ENCODE peak calls at places on chromosomes 13 and 19, in seven cellular contexts. F is endothelial cell of umbilical vein; L is spleen; A is heart right ventricle; M is colonic mucosa; R is CD4-positive, alpha-beta memory T cell; C is psoas muscle. G is an unnamed sample.

GRCh38 chr19:34403784-34404108 is 453 bp upstream of the PDCD2L start:
- DNase-seq in L (no peak), M (no peak), F (no peak), A (no peak), R (no peak), C (no peak), G (no peak)

GRCh38 chr19:45768644-45769053 is 403 bp downstream of the SIX5 start:
- DNase-seq in A (no peak), M (no peak), R (peak; percentile 31), L (peak; percentile 89), F (no peak), C (no peak), G (no peak)

GRCh38 chr19:17069249-17069648 is 6.0 kb downstream of the HAUS8 start:
- DNase-seq in C (no peak), L (no peak), A (no peak), R (no peak), M (no peak), F (no peak), G (no peak)

GRCh38 chr13:31105020-31105800 is 56.5 kb downstream of the HSPH1 start:
- DNase-seq in F (no peak), M (no peak), R (no peak), A (no peak), L (no peak), C (no peak), G (no peak)

GRCh38 chr13:110868631-110869165 is 46.2 kb downstream of the ANKRD10 start:
- DNase-seq in F (no peak), R (no peak), C (no peak), M (no peak), A (no peak), L (no peak), G (no peak)

GRCh38 chr13:76921516-76921915 is 26.8 kb upstream of the ACOD1 start:
- DNase-seq in F (no peak), R (no peak), M (no peak), C (no peak), A (no peak), L (no peak), G (no peak)

GRCh38 chr13:100957741-100958140 is 283.1 kb upstream of the TMTC4 start:
- DNase-seq in A (no peak), L (no peak), F (no peak), R (no peak), C (no peak), M (no peak), G (no peak)

GRCh38 chr13:103325675-103326074 is 259.5 kb upstream of the SLC10A2 start:
- DNase-seq in R (no peak), F (no peak), L (no peak), A (no peak), C (no peak), M (no peak), G (no peak)

GRCh38 chr13:25846227-25846984 is 205.4 kb downstream of the SHISA2 start:
- DNase-seq in C (no peak), M (no peak), L (no peak), F (no peak), R (no peak), A (no peak), G (no peak)

GRCh38 chr13:60155978-60156377 is 7.8 kb downstream of the DIAPH3 start:
- DNase-seq in M (no peak), L (no peak), R (no peak), A (no peak), C (no peak), F (no peak), G (no peak)

GRCh38 chr19:14517840-14518505 is at the start of gene DNAJB1:
- DNase-seq in A (peak; percentile 83), F (peak; percentile 78), R (peak; percentile 73), M (peak; percentile 87), C (peak; percentile 85), L (peak; percentile 96), G (peak; percentile 49)

GRCh38 chr13:45705936-45706335 is 3.8 kb downstream of the CBY2 start:
- DNase-seq in R (no peak), C (no peak), F (no peak), A (no peak), M (no peak), L (no peak), G (no peak)

GRCh38 chr13:49844191-49844590 is 51.7 kb upstream of the KPNA3 start:
- DNase-seq in L (no peak), R (no peak), A (no peak), C (no peak), F (no peak), M (no peak), G (no peak)

GRCh38 chr19:33883869-33884519 is 87.3 kb downstream of the KCTD15 start:
- DNase-seq in M (no peak), A (peak; percentile 62), C (no peak), R (no peak), F (peak; percentile 93), L (peak; percentile 60), G (no peak)

GRCh38 chr13:113664751-113665581 is 2.1 kb upstream of the GRK1 start:
- DNase-seq in M (no peak), L (peak; percentile 43), A (no peak), C (no peak), F (no peak), R (no peak), G (no peak)

GRCh38 chr19:49109569-49110233 is 4.5 kb upstream of the LIN7B start:
- DNase-seq in C (no peak), M (no peak), R (no peak), F (no peak), L (no peak), A (no peak), G (no peak)

GRCh38 chr19:49109051-49109450 is 5.1 kb upstream of the LIN7B start:
- DNase-seq in L (no peak), A (no peak), C (no peak), M (no peak), R (no peak), F (no peak), G (no peak)

GRCh38 chr19:49110567-49110966 is 3.6 kb upstream of the LIN7B start:
- DNase-seq in R (no peak), M (no peak), F (no peak), C (no peak), A (no peak), L (no peak), G (no peak)

GRCh38 chr19:49113762-49114629 is at the start of gene LIN7B:
- DNase-seq in M (peak; percentile 65), C (peak; percentile 65), R (peak; percentile 84), A (peak; percentile 65), L (peak; percentile 93), F (peak; percentile 74), G (peak; percentile 82)

DNA sequence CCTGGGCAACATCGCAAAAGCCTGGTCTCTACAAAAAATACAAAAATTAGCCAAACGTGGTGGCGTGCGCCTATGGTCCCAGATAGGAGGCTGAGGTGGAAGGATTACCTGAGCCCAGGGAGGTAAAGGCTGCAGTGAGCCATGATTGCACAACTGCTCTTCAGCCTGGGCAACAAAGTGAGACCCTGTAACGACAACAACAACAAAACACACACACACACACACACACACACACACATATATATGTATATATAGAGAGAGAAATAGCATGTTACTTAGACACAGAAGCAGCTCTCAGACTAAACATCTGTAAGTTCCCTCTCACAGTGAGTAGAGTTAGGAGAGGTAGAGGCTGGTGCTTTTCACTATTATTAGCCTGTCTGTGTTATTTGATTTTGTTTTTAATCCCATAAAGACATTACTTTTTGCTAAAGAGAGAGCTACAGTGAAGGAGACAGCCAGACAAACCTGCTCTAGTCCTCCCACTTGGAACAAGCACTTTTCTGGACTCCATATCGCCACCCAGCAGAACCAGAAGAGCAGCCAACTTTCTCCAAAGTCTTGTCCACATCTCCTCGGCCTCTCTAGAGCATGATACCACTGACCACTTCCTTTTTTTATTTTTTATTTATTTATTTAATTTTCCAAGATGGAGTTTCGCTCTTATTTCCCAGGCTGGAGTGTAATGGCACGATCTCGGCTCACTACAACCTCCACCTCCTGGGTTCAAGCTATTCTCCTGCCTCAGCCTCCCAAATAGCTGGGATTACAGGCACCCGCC is 2.8 kb upstream of the LIN7B start:
- DNase-seq in R (no peak), F (no peak), M (no peak), A (no peak), C (no peak), L (no peak), G (no peak)
- H3K4me1 ChIP-seq in R (peaks cover 10% of the 10 kb centered on the region), F (peaks cover 6% of the 10 kb centered on the region), M (peaks cover 8% of the 10 kb centered on the region), A (peaks cover 5% of the 10 kb centered on the region), C (peaks cover 30% of the 10 kb centered on the region), L (peaks cover 7% of the 10 kb centered on the region), G (peaks cover 5% of the 10 kb centered on the region)

GRCh38 chr19:48616041-48616436 is 1.2 kb upstream of the FAM83E start:
- DNase-seq in M (peak; percentile 33), L (peak; percentile 80), C (no peak), F (no peak), A (no peak), R (no peak), G (no peak)

GRCh38 chr19:48618916-48619691 is at the start of the genes RPL18 and SPHK2:
- DNase-seq in A (peak; percentile 98), R (peak; percentile 97), L (peak; percentile 100), M (peak; percentile 97), F (peak; percentile 100), C (peak; percentile 98), G (peak; percentile 98)

GRCh38 chr19:48618278-48618915 is 581 bp downstream of the RPL18 start:
- DNase-seq in M (peak; percentile 37), A (no peak), F (no peak), C (no peak), R (no peak), L (peak; percentile 80), G (no peak)

GRCh38 chr19:48616491-48617056 is 1.7 kb upstream of the FAM83E start:
- DNase-seq in R (no peak), F (no peak), L (peak; percentile 70), C (no peak), A (no peak), M (peak; percentile 40), G (no peak)

DNA sequence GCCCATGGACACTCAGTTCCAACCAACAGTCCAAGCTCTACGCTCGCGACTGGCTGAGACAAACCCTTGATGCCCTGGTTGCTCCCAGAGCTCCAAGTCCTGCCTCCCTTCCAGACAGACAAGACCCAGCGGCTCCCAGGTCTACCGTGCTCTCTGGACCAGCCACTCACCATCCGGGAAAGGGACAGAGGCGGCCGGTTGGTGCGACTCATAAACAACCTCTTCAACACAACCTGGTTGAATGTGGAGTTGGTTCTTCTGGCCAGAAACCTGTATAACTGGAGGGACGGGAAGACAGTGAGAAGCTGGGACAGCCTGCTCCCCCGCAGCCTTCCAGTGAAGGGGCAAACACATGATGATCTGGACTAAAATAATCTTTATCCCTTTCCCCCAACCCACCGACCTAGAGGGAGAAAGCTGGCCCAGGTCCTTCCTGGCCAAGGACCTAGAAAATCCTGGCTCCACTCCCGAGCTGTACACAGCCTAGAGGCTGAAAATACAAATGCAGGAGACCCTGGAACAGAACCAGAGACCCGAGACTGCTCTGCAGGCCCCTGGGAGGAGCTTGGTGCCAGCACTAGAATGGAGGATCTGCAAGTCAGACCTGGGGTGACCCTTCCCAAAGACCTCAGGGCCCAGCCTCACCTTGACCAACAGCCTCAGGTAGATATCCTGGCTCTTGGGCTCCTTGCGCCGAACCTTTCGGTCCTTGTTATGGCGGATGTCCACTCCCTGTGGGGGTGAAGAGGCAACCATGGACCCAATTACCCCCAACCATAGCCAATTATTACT is 1.6 kb downstream of the RPL18 start:
- DNase-seq in M (peak; percentile 41), C (no peak), R (no peak), A (no peak), F (no peak), L (peak; percentile 76), G (no peak)
- H3K4me1 ChIP-seq in M (peaks cover 17% of the 10 kb centered on the region), C (peaks cover 37% of the 10 kb centered on the region), R (peaks cover 39% of the 10 kb centered on the region), A (peaks cover 12% of the 10 kb centered on the region), F (peaks cover 25% of the 10 kb centered on the region), L (peaks cover 37% of the 10 kb centered on the region), G (peaks cover 25% of the 10 kb centered on the region)

GRCh38 chr19:54433697-54434096 is 15.3 kb upstream of the LENG8 start:
- DNase-seq in L (no peak), M (no peak), A (peak; percentile 2), F (no peak), R (no peak), C (no peak), G (no peak)
- H3K4me1 ChIP-seq in L (peaks cover 11% of the 10 kb centered on the region), M (no peaks in the 10 kb centered on the region), A (peaks cover 8% of the 10 kb centered on the region), F (no peaks in the 10 kb centered on the region), R (peaks cover 13% of the 10 kb centered on the region), C (no peaks in the 10 kb centered on the region), G (no peaks in the 10 kb centered on the region)

GRCh38 chr19:30224689-30225606 is 147.2 kb upstream of the ZNF536 start:
- DNase-seq in A (no peak), L (no peak), R (no peak), C (no peak), F (no peak), M (no peak), G (peak; percentile 68)
- H3K4me1 ChIP-seq in A (peaks cover 3% of the 10 kb centered on the region), L (peaks cover 5% of the 10 kb centered on the region), R (peaks cover 14% of the 10 kb centered on the region), C (peaks cover 17% of the 10 kb centered on the region), F (no peaks in the 10 kb centered on the region), M (peaks cover 6% of the 10 kb centered on the region), G (peaks cover 23% of the 10 kb centered on the region)